ENCODE peak calls at places on chromosomes 11 and 22, in nine cellular contexts. One of them, this sample, is unnamed.
A peak's percentile ranks its signal among the peaks of the same experiment; 100 is the strongest.

GRCh38 chr11:20369816-20370215 is 6.3 kb downstream of the HTATIP2 start:
- DNase-seq in suprapubic skin: no peak
- DNase-seq in lower lobe of right lung: no peak
- DNase-seq in CD8-positive, alpha-beta T cell: no peak
- DNase-seq in IMR-90: no peak
- DNase-seq in thoracic aorta: no peak
- DNase-seq in psoas muscle: no peak
- DNase-seq in left lung: no peak
- DNase-seq in astrocyte of the spinal cord: no peak
- DNase-seq in this sample: no peak

GRCh38 chr11:16987205-16987568 is 27.0 kb downstream of the PLEKHA7 start:
- DNase-seq in suprapubic skin: no peak
- DNase-seq in lower lobe of right lung: no peak
- DNase-seq in CD8-positive, alpha-beta T cell: no peak
- DNase-seq in IMR-90: no peak
- DNase-seq in thoracic aorta: no peak
- DNase-seq in psoas muscle: no peak
- DNase-seq in left lung: no peak
- DNase-seq in astrocyte of the spinal cord: no peak
- DNase-seq in this sample: no peak

GRCh38 chr11:83566948-83567347 is 280.8 kb upstream of the CCDC90B start:
- DNase-seq in suprapubic skin: no peak
- DNase-seq in lower lobe of right lung: no peak
- DNase-seq in CD8-positive, alpha-beta T cell: no peak
- DNase-seq in IMR-90: peak; percentile 83
- DNase-seq in thoracic aorta: no peak
- DNase-seq in psoas muscle: no peak
- DNase-seq in left lung: no peak
- DNase-seq in astrocyte of the spinal cord: peak; percentile 38
- DNase-seq in this sample: peak; percentile 90

GRCh38 chr11:2089536-2090165 is 49.5 kb downstream of the IGF2 start:
- DNase-seq in suprapubic skin: no peak
- DNase-seq in lower lobe of right lung: peak; percentile 21
- DNase-seq in CD8-positive, alpha-beta T cell: no peak
- DNase-seq in IMR-90: peak; percentile 11
- DNase-seq in thoracic aorta: no peak
- DNase-seq in psoas muscle: peak; percentile 46
- DNase-seq in left lung: peak; percentile 21
- DNase-seq in astrocyte of the spinal cord: peak; percentile 35
- DNase-seq in this sample: no peak

GRCh38 chr11:3170756-3171670 is 5.9 kb upstream of the OSBPL5 start:
- DNase-seq in suprapubic skin: no peak
- DNase-seq in lower lobe of right lung: peak; percentile 32
- DNase-seq in CD8-positive, alpha-beta T cell: no peak
- DNase-seq in IMR-90: no peak
- DNase-seq in thoracic aorta: no peak
- DNase-seq in psoas muscle: peak; percentile 20
- DNase-seq in left lung: peak; percentile 63
- DNase-seq in astrocyte of the spinal cord: no peak
- DNase-seq in this sample: no peak

GRCh38 chr11:93728792-93729128 is 12.5 kb downstream of the TAF1D start:
- DNase-seq in suprapubic skin: no peak
- DNase-seq in lower lobe of right lung: no peak
- DNase-seq in CD8-positive, alpha-beta T cell: no peak
- DNase-seq in IMR-90: no peak
- DNase-seq in thoracic aorta: no peak
- DNase-seq in psoas muscle: no peak
- DNase-seq in left lung: no peak
- DNase-seq in astrocyte of the spinal cord: no peak
- DNase-seq in this sample: no peak

GRCh38 chr11:14904745-14905103 is 12.7 kb upstream of the CYP2R1 start:
- DNase-seq in suprapubic skin: peak; percentile 88
- DNase-seq in lower lobe of right lung: peak; percentile 90
- DNase-seq in CD8-positive, alpha-beta T cell: peak; percentile 90
- DNase-seq in IMR-90: peak; percentile 25
- DNase-seq in thoracic aorta: no peak
- DNase-seq in psoas muscle: peak; percentile 86
- DNase-seq in left lung: peak; percentile 99
- DNase-seq in astrocyte of the spinal cord: peak; percentile 66
- DNase-seq in this sample: no peak

GRCh38 chr11:104926771-104927470 is 28.7 kb upstream of the CASP12 start:
- DNase-seq in suprapubic skin: no peak
- DNase-seq in lower lobe of right lung: no peak
- DNase-seq in CD8-positive, alpha-beta T cell: no peak
- DNase-seq in IMR-90: no peak
- DNase-seq in thoracic aorta: no peak
- DNase-seq in psoas muscle: no peak
- DNase-seq in left lung: peak; percentile 24
- DNase-seq in astrocyte of the spinal cord: no peak
- DNase-seq in this sample: no peak

GRCh38 chr11:67290801-67291200 is 1.7 kb downstream of the ANKRD13D start:
- DNase-seq in suprapubic skin: no peak
- DNase-seq in lower lobe of right lung: peak; percentile 44
- DNase-seq in CD8-positive, alpha-beta T cell: no peak
- DNase-seq in IMR-90: no peak
- DNase-seq in thoracic aorta: no peak
- DNase-seq in psoas muscle: peak; percentile 63
- DNase-seq in left lung: peak; percentile 54
- DNase-seq in astrocyte of the spinal cord: peak; percentile 47
- DNase-seq in this sample: peak; percentile 82
- H3K4me3 ChIP-seq in suprapubic skin: peak overlapping the region; percentile 87
- H3K4me3 ChIP-seq in lower lobe of right lung: peak overlapping the region; percentile 99
- H3K4me3 ChIP-seq in CD8-positive, alpha-beta T cell: no peak overlapping the region
- H3K4me3 ChIP-seq in IMR-90: no peak overlapping the region
- H3K4me3 ChIP-seq in thoracic aorta: no peak overlapping the region
- H3K4me3 ChIP-seq in psoas muscle: no peak overlapping the region
- H3K4me3 ChIP-seq in left lung: peak overlapping the region; percentile 89
- H3K4me3 ChIP-seq in astrocyte of the spinal cord: no peak overlapping the region
- H3K4me3 ChIP-seq in this sample: no peak overlapping the region

DNA sequence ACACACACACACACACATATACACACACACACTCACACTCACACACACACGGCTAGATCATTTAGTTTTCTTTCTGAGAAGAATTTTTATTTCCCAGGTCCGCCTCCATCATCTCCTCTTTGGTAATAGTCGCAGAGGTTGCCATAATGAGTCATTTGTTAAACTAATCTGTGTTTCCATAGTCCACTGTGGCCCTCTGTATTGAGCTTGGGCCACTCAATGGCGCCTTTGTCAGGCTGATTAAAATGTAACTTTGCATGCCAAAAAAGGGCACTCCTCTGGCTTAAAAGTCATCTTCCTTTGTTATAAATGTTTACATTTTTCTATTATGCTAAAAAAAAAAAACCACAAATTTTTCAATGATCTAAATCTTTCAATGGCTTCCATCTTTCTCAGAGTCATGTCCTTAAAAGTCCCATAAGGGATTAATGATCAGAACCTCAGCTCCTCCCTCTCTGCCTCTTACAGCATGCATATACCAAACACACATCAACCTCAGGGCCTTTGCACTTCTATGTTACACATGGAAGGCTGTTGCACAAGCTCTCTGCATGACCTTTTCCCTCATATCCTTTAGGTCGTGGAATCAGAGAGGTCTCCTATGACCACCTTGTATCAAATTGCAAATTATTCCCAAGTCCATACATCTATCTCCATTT is 35.3 kb downstream of the EHF start:
- DNase-seq in suprapubic skin: no peak
- DNase-seq in lower lobe of right lung: no peak
- DNase-seq in CD8-positive, alpha-beta T cell: no peak
- DNase-seq in IMR-90: peak; percentile 28
- DNase-seq in thoracic aorta: no peak
- DNase-seq in psoas muscle: no peak
- DNase-seq in left lung: no peak
- DNase-seq in astrocyte of the spinal cord: peak; percentile 29
- DNase-seq in this sample: no peak
- TF ChIP-seq CTCF in suprapubic skin: no peak
- TF ChIP-seq CTCF in lower lobe of right lung: no peak
- TF ChIP-seq CTCF in CD8-positive, alpha-beta T cell: no peak
- TF ChIP-seq CTCF in IMR-90: no peak
- TF ChIP-seq CTCF in thoracic aorta: no peak
- TF ChIP-seq CTCF in psoas muscle: no peak
- TF ChIP-seq CTCF in left lung: no peak
- TF ChIP-seq CTCF in astrocyte of the spinal cord: no peak
- TF ChIP-seq CTCF in this sample: no peak

GRCh38 chr22:37659066-37659896 is 758 bp downstream of the PDXP start:
- DNase-seq in suprapubic skin: no peak
- DNase-seq in lower lobe of right lung: peak; percentile 64
- DNase-seq in CD8-positive, alpha-beta T cell: no peak
- DNase-seq in IMR-90: no peak
- DNase-seq in thoracic aorta: no peak
- DNase-seq in psoas muscle: peak; percentile 73
- DNase-seq in left lung: peak; percentile 82
- DNase-seq in astrocyte of the spinal cord: no peak
- DNase-seq in this sample: no peak

GRCh38 chr22:37658133-37659065 is at the start of gene PDXP:
- DNase-seq in suprapubic skin: peak; percentile 100
- DNase-seq in lower lobe of right lung: peak; percentile 99
- DNase-seq in CD8-positive, alpha-beta T cell: peak; percentile 98
- DNase-seq in IMR-90: peak; percentile 100
- DNase-seq in thoracic aorta: peak; percentile 97
- DNase-seq in psoas muscle: peak; percentile 100
- DNase-seq in left lung: peak; percentile 98
- DNase-seq in astrocyte of the spinal cord: peak; percentile 100
- DNase-seq in this sample: peak; percentile 100

GRCh38 chr22:37659897-37660708 is 1.6 kb downstream of the PDXP start:
- DNase-seq in suprapubic skin: no peak
- DNase-seq in lower lobe of right lung: no peak
- DNase-seq in CD8-positive, alpha-beta T cell: no peak
- DNase-seq in IMR-90: no peak
- DNase-seq in thoracic aorta: no peak
- DNase-seq in psoas muscle: no peak
- DNase-seq in left lung: no peak
- DNase-seq in astrocyte of the spinal cord: no peak
- DNase-seq in this sample: no peak

GRCh38 chr22:37655252-37655563 is 3.3 kb upstream of the PDXP start:
- DNase-seq in suprapubic skin: no peak
- DNase-seq in lower lobe of right lung: no peak
- DNase-seq in CD8-positive, alpha-beta T cell: no peak
- DNase-seq in IMR-90: no peak
- DNase-seq in thoracic aorta: no peak
- DNase-seq in psoas muscle: no peak
- DNase-seq in left lung: no peak
- DNase-seq in astrocyte of the spinal cord: no peak
- DNase-seq in this sample: no peak

DNA sequence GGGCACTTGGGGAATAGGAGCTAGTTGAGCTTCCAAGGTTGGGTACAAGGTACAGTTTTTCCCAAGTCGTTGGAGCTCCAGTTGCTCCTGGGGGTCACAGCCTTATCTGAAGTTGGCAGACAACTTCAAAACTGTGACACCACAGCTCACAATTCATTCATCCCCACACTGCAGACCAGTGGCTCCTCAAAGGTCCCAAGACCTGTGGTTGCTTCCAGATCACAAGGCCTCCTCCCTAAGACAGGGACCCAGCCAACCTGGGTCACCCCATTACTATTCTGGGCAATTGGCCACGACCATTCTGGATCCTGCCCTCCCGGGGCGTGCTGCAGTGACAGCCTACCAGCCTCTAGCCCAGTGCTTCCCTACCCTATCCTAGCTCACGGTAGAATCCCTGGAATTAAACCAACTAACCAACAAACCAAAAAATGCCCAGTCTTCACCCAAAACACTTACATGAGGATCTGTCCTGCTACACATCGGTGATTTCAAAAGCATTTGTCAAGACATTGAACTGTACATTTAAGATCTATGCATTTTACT is 862 bp upstream of the PDXP start:
- DNase-seq in suprapubic skin: no peak
- DNase-seq in lower lobe of right lung: no peak
- DNase-seq in CD8-positive, alpha-beta T cell: no peak
- DNase-seq in IMR-90: peak; percentile 7
- DNase-seq in thoracic aorta: no peak
- DNase-seq in psoas muscle: no peak
- DNase-seq in left lung: no peak
- DNase-seq in astrocyte of the spinal cord: no peak
- DNase-seq in this sample: no peak
- H3K4me3 ChIP-seq in suprapubic skin: peak overlapping the region; percentile 63
- H3K4me3 ChIP-seq in lower lobe of right lung: peak overlapping the region; percentile 48
- H3K4me3 ChIP-seq in CD8-positive, alpha-beta T cell: peak overlapping the region; percentile 33
- H3K4me3 ChIP-seq in IMR-90: peak overlapping the region; percentile 52
- H3K4me3 ChIP-seq in thoracic aorta: peak overlapping the region; percentile 71
- H3K4me3 ChIP-seq in psoas muscle: peak overlapping the region; percentile 71
- H3K4me3 ChIP-seq in left lung: peak overlapping the region; percentile 49
- H3K4me3 ChIP-seq in astrocyte of the spinal cord: peak overlapping the region; percentile 46
- H3K4me3 ChIP-seq in this sample: peak overlapping the region; percentile 71

GRCh38 chr22:36862251-36863242 is 1.7 kb downstream of the NCF4 start:
- DNase-seq in suprapubic skin: no peak
- DNase-seq in lower lobe of right lung: peak; percentile 61
- DNase-seq in CD8-positive, alpha-beta T cell: no peak
- DNase-seq in IMR-90: no peak
- DNase-seq in thoracic aorta: no peak
- DNase-seq in psoas muscle: no peak
- DNase-seq in left lung: peak; percentile 86
- DNase-seq in astrocyte of the spinal cord: no peak
- DNase-seq in this sample: no peak
- TF ChIP-seq CTCF in suprapubic skin: no peak
- TF ChIP-seq CTCF in lower lobe of right lung: no peak
- TF ChIP-seq CTCF in CD8-positive, alpha-beta T cell: no peak
- TF ChIP-seq CTCF in IMR-90: no peak
- TF ChIP-seq CTCF in thoracic aorta: no peak
- TF ChIP-seq CTCF in psoas muscle: no peak
- TF ChIP-seq CTCF in left lung: no peak
- TF ChIP-seq CTCF in astrocyte of the spinal cord: no peak
- TF ChIP-seq CTCF in this sample: no peak

DNA sequence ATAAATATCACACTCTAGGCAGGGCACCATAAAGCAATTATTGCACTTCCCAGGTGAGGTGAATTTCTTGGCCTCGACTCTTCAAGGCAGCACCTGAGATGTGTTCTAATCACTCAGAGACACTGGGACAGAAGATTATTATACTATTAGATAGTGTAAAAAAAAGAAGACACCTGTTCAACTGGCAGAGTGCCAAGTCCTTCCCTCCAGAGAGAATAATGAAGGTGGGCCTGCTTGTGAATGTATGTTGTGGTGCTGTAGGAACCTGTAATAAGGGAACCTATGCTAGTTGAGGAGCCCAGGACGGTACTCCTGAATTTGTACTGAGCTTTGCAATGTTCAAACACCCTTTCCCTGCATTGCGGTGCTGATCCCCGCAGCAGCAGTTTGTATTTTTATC is 107.5 kb downstream of the NXPE2 start:
- DNase-seq in suprapubic skin: no peak
- DNase-seq in lower lobe of right lung: no peak
- DNase-seq in CD8-positive, alpha-beta T cell: no peak
- DNase-seq in IMR-90: no peak
- DNase-seq in thoracic aorta: no peak
- DNase-seq in psoas muscle: no peak
- DNase-seq in left lung: no peak
- DNase-seq in astrocyte of the spinal cord: no peak
- DNase-seq in this sample: no peak
- H3K4me3 ChIP-seq in suprapubic skin: no peak overlapping the region
- H3K4me3 ChIP-seq in lower lobe of right lung: no peak overlapping the region
- H3K4me3 ChIP-seq in CD8-positive, alpha-beta T cell: no peak overlapping the region
- H3K4me3 ChIP-seq in IMR-90: no peak overlapping the region
- H3K4me3 ChIP-seq in thoracic aorta: no peak overlapping the region
- H3K4me3 ChIP-seq in psoas muscle: no peak overlapping the region
- H3K4me3 ChIP-seq in left lung: no peak overlapping the region
- H3K4me3 ChIP-seq in astrocyte of the spinal cord: no peak overlapping the region
- H3K4me3 ChIP-seq in this sample: no peak overlapping the region